ENCODE peak calls at places on chromosomes 12 and 14, in five cellular contexts. Q, W, I, P and J are unnamed samples.

GRCh38 chr12:114320910-114321309 is 85.0 kb downstream of the TBX5 start:
- DNase-seq in Q (no peak), P (no peak), I (no peak), W (no peak), J (no peak)

GRCh38 chr12:57864811-57865751 is 18.6 kb upstream of the CTDSP2 start:
- DNase-seq in Q (peak; percentile 86), P (peak; percentile 32), I (peak; percentile 80), W (peak; percentile 80), J (peak; percentile 76)

GRCh38 chr12:108729612-108730336 is 1.5 kb downstream of the CORO1C start:
- DNase-seq in P (no peak), W (peak; percentile 58), I (no peak), Q (peak; percentile 85), J (no peak)

GRCh38 chr12:117850048-117850447 is 118.7 kb downstream of the KSR2 start:
- DNase-seq in W (peak; percentile 44), I (peak; percentile 49), Q (peak; percentile 36), P (peak; percentile 44), J (no peak)

GRCh38 chr14:69088523-69089445 is 64.1 kb downstream of the DCAF5 start:
- DNase-seq in I (no peak), Q (peak; percentile 84), P (no peak), W (peak; percentile 82), J (no peak)

GRCh38 chr12:50221228-50222008 is 54.2 kb upstream of the CERS5 start:
- DNase-seq in W (peak; percentile 71), P (no peak), I (no peak), Q (peak; percentile 84), J (no peak)

GRCh38 chr12:91523831-91524230 is 341.2 kb upstream of the DCN start:
- DNase-seq in I (no peak), Q (no peak), W (no peak), P (no peak), J (no peak)

GRCh38 chr14:73269729-73270651 is 32.7 kb downstream of the PAPLN start:
- DNase-seq in I (no peak), P (no peak), W (peak; percentile 41), Q (peak; percentile 31), J (no peak)

GRCh38 chr12:124909831-124910560 is 4.5 kb downstream of the UBC start:
- DNase-seq in P (no peak), Q (peak; percentile 50), W (peak; percentile 79), I (no peak), J (no peak)

GRCh38 chr12:69985656-69986055 is 160.6 kb downstream of the MYRFL start:
- DNase-seq in Q (no peak), P (peak; percentile 54), W (peak; percentile 29), I (peak; percentile 73), J (no peak)

GRCh38 chr12:69254046-69254445 is 14.7 kb downstream of the CPSF6 start:
- DNase-seq in Q (peak; percentile 43), W (peak; percentile 60), P (peak; percentile 33), I (no peak), J (no peak)

GRCh38 chr12:58915634-58916033 is 4.7 kb downstream of the LRIG3 start:
- DNase-seq in Q (peak; percentile 79), P (no peak), W (no peak), I (no peak), J (no peak)

GRCh38 chr12:102172436-102172835 is 25.2 kb downstream of the PMCH start:
- DNase-seq in Q (peak; percentile 59), P (no peak), I (no peak), W (no peak), J (no peak)

GRCh38 chr12:102174117-102174516 is 23.5 kb downstream of the PMCH start:
- DNase-seq in W (no peak), P (no peak), I (no peak), Q (no peak), J (no peak)

GRCh38 chr12:102171951-102172350 is 25.7 kb downstream of the PMCH start:
- DNase-seq in Q (no peak), I (no peak), P (no peak), W (peak; percentile 17), J (no peak)

GRCh38 chr12:102167821-102168605 is 29.6 kb downstream of the PMCH start:
- DNase-seq in I (no peak), Q (peak; percentile 6), P (no peak), W (no peak), J (no peak)

DNA sequence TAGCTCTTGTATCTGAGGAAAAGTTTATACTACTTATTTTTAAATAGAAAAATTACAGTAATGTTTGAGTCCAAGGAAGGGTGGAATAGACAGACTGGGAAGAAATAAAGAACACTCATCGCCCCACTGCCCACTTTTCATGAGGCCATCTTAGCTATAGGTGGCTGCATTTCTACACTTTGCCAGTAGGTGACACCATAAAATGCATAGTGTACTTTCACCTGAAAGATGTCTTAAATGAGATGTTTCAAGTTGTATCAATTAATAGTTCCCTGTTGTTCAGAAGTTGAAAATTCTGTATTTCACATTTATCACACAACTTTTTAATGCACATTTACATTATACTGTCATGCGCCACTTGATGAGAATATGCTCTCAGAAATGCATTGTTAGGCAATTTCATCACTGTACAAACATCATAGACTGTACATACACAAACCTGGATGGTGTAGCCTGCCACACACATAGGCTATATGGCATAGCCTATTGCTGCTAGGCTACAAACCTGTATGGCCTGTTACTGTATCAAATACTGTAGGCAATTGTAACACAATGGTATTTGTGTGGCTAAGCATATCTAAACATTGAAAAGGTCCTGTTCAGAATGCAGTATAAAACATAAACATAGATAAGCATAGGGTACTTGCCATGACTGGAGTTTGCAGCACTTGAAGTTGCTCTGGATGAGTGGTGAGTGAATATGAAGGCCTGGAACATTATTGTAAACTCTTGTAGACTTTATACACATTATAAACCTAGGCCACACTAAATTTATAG is 27.5 kb downstream of the PMCH start:
- DNase-seq in I (peak; percentile 20), Q (peak; percentile 11), P (peak; percentile 4), W (peak; percentile 54), J (no peak)
- TF ChIP-seq CTCF in I (peak; percentile 46), Q (peak; percentile 83), P (peak; percentile 61), W (peak; percentile 73), J (peak; percentile 75)

GRCh38 chr14:74574706-74575105 is 37.3 kb downstream of the LTBP2 start:
- DNase-seq in W (no peak), I (no peak), P (no peak), Q (no peak), J (no peak)

GRCh38 chr14:74574092-74574438 is 38.0 kb downstream of the LTBP2 start:
- DNase-seq in P (no peak), Q (peak; percentile 80), I (no peak), W (no peak), J (no peak)

GRCh38 chr14:74572829-74573360 is 39.1 kb downstream of the LTBP2 start:
- DNase-seq in I (no peak), P (no peak), W (peak; percentile 89), Q (peak; percentile 75), J (no peak)

GRCh38 chr14:74571901-74572828 is 39.9 kb downstream of the LTBP2 start:
- DNase-seq in W (peak; percentile 98), Q (peak; percentile 100), I (peak; percentile 43), P (peak; percentile 78), J (no peak)

DNA sequence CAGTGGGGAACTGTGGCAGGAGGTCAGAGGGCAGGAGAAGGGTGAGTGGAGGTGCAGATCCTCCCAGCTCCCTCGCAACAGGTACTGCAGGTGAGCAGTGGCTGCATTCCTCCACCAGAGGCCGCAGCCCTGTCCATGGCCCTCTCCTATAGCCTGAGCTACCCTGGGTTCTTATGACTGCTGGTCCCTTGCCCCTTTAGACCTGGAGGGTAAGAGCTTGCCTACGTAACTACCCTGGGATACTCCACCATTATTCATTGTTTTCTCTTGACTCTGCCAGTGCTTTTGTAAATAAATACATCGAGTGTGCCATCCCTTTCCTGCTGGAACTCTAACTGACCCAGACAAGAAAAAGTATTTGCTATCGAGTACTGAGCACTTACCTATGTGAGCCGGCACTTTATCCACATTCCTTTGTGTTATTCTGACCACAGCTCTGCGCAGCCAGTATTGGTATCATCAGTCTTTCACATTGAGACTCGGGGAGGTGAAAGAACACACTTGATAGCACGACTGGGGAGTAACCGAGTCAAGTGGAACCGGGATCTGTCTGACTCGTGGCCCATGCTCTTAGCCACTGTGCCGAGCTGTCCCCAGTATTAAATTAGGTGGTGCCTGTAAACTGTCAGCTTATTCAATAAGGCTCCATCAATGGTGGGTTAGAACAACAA is 38.5 kb downstream of the LTBP2 start:
- DNase-seq in P (no peak), Q (peak; percentile 85), W (peak; percentile 48), I (peak; percentile 60), J (no peak)
- TF ChIP-seq CTCF in P (peak; percentile 68), Q (no peak), W (peak; percentile 58), I (peak; percentile 34), J (no peak)

DNA sequence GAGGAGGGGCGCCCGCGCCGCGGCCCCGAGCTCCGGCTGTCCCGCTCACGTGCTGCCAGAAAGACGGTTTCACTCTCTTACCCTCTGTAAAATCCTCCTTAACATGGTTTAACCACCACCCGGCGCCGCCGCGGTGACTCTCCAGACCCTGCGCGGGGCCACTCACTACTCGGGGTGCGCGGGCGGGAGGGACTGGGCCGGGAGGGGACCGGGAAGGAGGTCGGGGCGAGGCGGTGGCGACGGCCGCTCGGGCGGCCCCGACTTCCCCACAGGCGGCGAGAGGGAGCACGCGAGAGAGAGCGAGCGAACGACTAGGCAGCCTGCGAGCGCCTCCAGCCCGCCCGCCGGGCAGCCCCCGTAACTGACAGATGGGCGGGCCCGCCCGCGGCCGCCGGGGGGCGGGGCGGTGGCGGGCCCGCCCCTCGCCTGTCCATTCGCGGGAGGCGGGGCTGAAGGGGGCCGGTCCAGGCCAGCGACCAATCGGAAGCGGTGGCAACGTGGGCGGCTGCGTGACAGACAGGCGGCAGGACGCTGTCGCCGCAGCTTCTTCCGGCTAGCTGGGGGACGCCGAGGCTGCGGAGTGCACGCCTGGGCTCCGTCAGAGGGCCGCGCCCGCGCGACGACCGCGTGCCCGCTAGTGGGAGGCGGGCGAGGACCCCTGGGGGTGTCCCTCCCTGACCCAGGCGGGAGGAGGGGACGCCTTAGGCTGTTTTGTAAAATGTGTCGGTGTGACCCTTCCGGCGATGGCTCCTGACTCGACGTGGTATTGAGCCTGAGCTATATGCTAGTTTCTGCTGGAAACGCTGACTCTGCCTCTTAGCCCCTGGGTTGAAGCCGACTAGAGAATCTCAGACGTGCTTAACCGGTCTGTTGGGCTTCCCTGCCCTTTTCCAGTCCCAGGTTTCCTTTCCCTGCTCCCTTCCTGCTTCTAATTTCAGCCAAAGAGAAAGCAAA is at the start of gene EEA1:
- DNase-seq in I (peak; percentile 98), P (peak; percentile 89), W (peak; percentile 98), Q (peak; percentile 94), J (peak; percentile 96)
- TF ChIP-seq CTCF in I (no peak), P (no peak), W (no peak), Q (peak; percentile 7), J (no peak)

DNA sequence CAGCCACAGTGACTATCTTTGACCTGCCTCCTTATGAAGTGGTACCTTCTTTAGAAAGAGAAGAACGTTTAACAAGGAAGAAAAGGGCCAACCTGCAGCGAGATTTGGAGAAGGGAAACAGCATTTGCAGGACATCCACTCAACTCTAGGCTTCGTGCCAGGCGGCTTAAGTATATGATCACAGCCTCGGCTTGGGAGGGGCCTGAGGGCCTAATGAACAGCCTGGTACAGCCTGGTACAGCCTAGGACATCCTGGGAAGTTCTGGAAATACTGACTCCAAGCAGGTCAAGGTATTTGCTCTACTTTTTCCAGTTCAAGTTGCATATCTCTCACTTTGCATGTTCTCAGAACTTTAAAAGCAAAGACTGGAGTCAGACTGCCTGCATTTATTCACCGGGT is 16.1 kb downstream of the HCAR2 start:
- DNase-seq in Q (peak; percentile 33), P (no peak), W (peak; percentile 51), I (peak; percentile 20), J (no peak)
- TF ChIP-seq CTCF in Q (no peak), P (no peak), W (no peak), I (no peak), J (no peak)

GRCh38 chr12:75058228-75058627 is 151.4 kb downstream of the KCNC2 start:
- DNase-seq in P (no peak), Q (no peak), W (no peak), I (no peak), J (no peak)
- TF ChIP-seq CTCF in P (no peak), Q (no peak), W (peak; percentile 5), I (no peak), J (no peak)